ENCODE peak calls at places on chromosome 12, in four cellular contexts. C, D, M and I are unnamed samples. For H3K9me3, the result is how much of the 10 kb centered on the place peaks cover.

GRCh38 chr12:120639771-120640721 is at the start of gene CABP1:
- DNase-seq in C (no peak), D (peak), M (no peak), I (no peak)

GRCh38 chr12:79737875-79738718 is 47.3 kb upstream of the PAWR start:
- DNase-seq in C (no peak), D (peak), M (no peak), I (no peak)

GRCh38 chr12:5960783-5961182 is 15.7 kb upstream of the ANO2 start:
- DNase-seq in C (no peak), D (no peak), M (no peak), I (no peak)

GRCh38 chr12:90399317-90399716 is 555.7 kb downstream of the CCER1 start:
- DNase-seq in C (no peak), D (no peak), M (no peak), I (no peak)

GRCh38 chr12:10027311-10028099 is 3.0 kb upstream of the CLEC9A start:
- DNase-seq in C (no peak), D (no peak), M (no peak), I (no peak)

GRCh38 chr12:106097011-106097410 is 41.7 kb downstream of the NUAK1 start:
- DNase-seq in C (no peak), D (no peak), M (no peak), I (no peak)

GRCh38 chr12:96094201-96094600 is 58.8 kb upstream of the LTA4H start:
- DNase-seq in C (no peak), D (no peak), M (no peak), I (no peak)

GRCh38 chr12:32115404-32116104 is 8.9 kb downstream of the BICD1 start:
- DNase-seq in C (peak), D (peak), M (peak), I (peak)

GRCh38 chr12:67456281-67456918 is 187.2 kb downstream of the CAND1 start:
- DNase-seq in C (no peak), D (no peak), M (no peak), I (no peak)

GRCh38 chr12:69698769-69699540 is at the start of gene BEST3:
- DNase-seq in C (no peak), D (no peak), M (no peak), I (no peak)

GRCh38 chr12:91685917-91686316 is 459.7 kb downstream of the BTG1 start:
- DNase-seq in C (no peak), D (no peak), M (no peak), I (no peak)

GRCh38 chr12:124185970-124186686 is 108.8 kb upstream of the RFLNA start:
- DNase-seq in C (no peak), D (no peak), M (no peak), I (no peak)

GRCh38 chr12:54126696-54127537 is 61.9 kb downstream of the SMUG1 start:
- DNase-seq in C (peak), D (peak), M (peak), I (peak)

GRCh38 chr12:29229937-29230336 is 80.9 kb downstream of the FAR2 start:
- DNase-seq in C (no peak), D (no peak), M (no peak), I (no peak)

GRCh38 chr12:119980247-119980646 is 8.8 kb upstream of the BICDL1 start:
- DNase-seq in C (no peak), D (no peak), M (no peak), I (no peak)

GRCh38 chr12:26274441-26275312 is 79.3 kb downstream of the SSPN start:
- DNase-seq in C (peak), D (peak), M (peak), I (peak)

GRCh38 chr12:132395908-132396305 is 66.5 kb upstream of the GALNT9 start:
- DNase-seq in C (peak), D (no peak), M (no peak), I (peak)

GRCh38 chr12:52927964-52928363 is 21.0 kb upstream of the KRT18 start:
- DNase-seq in C (no peak), D (no peak), M (no peak), I (no peak)

GRCh38 chr12:130335517-130336392 is 1.9 kb upstream of the PIWIL1 start:
- DNase-seq in C (no peak), D (peak), M (no peak), I (no peak)

GRCh38 chr12:70756118-70756517 is 118.9 kb upstream of the PTPRB start:
- DNase-seq in C (no peak), D (no peak), M (no peak), I (no peak)

GRCh38 chr12:66688836-66689439 is 10.1 kb upstream of the GRIP1 start:
- DNase-seq in C (no peak), D (peak), M (no peak), I (no peak)

GRCh38 chr12:76878045-76878898 is 547 bp downstream of the CSRP2 start:
- DNase-seq in C (no peak), D (peak), M (no peak), I (no peak)

GRCh38 chr12:21433525-21433924 is 3.9 kb upstream of the PYROXD1 start:
- DNase-seq in C (no peak), D (no peak), M (no peak), I (no peak)

GRCh38 chr12:52082988-52083637 is 3.6 kb downstream of the SMIM41 start:
- DNase-seq in C (no peak), D (peak), M (peak), I (peak)

GRCh38 chr12:71548906-71549305 is 109.3 kb downstream of the LGR5 start:
- DNase-seq in C (no peak), D (no peak), M (no peak), I (no peak)

GRCh38 chr12:92158711-92159534 is 13.3 kb upstream of the BTG1 start:
- DNase-seq in C (no peak), D (no peak), M (no peak), I (no peak)

GRCh38 chr12:108823804-108824203 is 33.6 kb downstream of the SSH1 start:
- DNase-seq in C (no peak), D (no peak), M (no peak), I (no peak)

GRCh38 chr12:6229823-6230222 is 29.6 kb downstream of the CD9 start:
- DNase-seq in C (peak), D (peak), M (no peak), I (peak)

GRCh38 chr12:62736596-62736995 is 198.4 kb downstream of the PPM1H start:
- DNase-seq in C (no peak), D (no peak), M (no peak), I (no peak)

GRCh38 chr12:115297445-115297844 is 613.5 kb upstream of the TBX3 start:
- DNase-seq in C (no peak), D (no peak), M (no peak), I (no peak)

GRCh38 chr12:19316420-19316819 is 122.9 kb upstream of the AEBP2 start:
- DNase-seq in C (no peak), D (no peak), M (no peak), I (no peak)

GRCh38 chr12:118164798-118165486 is 29.0 kb downstream of the PEBP1 start:
- DNase-seq in C (no peak), D (no peak), M (peak), I (no peak)

DNA sequence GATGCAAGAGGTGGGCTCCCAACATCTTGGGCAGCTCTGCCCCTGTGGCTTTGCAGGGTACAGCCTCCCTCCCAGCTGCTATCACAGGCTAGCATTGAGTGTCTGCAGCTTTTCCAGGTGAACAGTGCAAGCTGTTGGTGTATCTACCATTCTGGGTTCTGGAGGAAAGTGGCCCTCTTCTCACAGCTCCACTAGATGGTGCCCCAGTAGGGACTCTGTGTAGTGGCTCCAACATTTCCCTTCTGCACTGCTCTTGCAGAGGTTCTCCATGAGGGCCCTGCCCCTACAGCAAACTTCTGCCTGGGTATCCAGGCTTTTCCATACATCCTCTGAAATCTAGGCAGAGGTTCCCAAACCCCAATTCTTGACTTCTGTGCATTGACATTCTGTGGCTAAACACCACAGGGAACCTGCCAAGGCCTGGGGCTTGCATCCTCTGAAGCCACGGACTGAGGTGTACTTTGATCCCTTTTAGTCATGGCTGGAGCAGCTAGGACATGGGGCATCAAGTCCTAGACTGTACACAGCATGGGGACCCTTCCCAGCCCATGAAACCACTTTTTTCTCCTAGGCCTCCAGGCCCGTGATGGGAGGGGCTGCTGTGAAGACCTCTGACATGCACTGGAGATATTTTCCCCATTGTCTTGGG is 24.0 kb upstream of the SLC38A1 start:
- DNase-seq in C (no peak), D (no peak), M (no peak), I (no peak)
- H3K9me3 ChIP-seq in C (under half), D (under half), M (under half), I (under half)

GRCh38 chr12:64639466-64639865 is 29.2 kb downstream of the RASSF3 start:
- DNase-seq in C (no peak), D (no peak), M (no peak), I (no peak)
- TF ChIP-seq CTCF in C (no peak), D (no peak), M (no peak), I (no peak)

GRCh38 chr12:48473061-48473460 is 702 bp downstream of the ANP32D start:
- DNase-seq in C (no peak), D (no peak), M (no peak), I (no peak)
- H3K9me3 ChIP-seq in C (under half), D (under half), M (under half), I (under half)

GRCh38 chr12:17215754-17216153 is 609.8 kb upstream of the LMO3 start:
- DNase-seq in C (no peak), D (no peak), M (no peak), I (no peak)

GRCh38 chr12:17214910-17215309 is 608.9 kb upstream of the LMO3 start:
- DNase-seq in C (no peak), D (no peak), M (no peak), I (no peak)

DNA sequence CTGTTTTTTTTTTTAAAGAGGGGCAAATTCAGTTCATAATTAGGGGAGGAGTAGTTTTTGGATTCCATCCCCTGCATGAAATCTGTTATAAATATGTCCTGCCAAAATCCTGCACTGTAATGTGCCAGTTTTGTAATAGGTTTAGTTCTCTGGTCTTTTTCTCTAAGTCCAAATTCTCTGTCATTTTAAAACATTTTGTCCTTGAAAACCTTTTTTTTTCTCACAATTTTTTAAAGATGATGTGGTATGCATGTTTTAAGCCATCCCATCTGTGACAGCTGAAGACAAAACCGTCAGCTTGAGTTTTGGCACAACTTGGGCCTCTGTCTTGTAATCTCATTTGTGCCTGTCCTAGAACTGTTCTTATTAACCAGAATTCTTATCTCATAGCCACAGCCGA is 610.2 kb upstream of the LMO3 start:
- DNase-seq in C (no peak), D (no peak), M (no peak), I (no peak)
- TF ChIP-seq CTCF in C (no peak), D (no peak), M (no peak), I (no peak)

GRCh38 chr12:129080821-129081220 is 227.5 kb downstream of the GLT1D1 start:
- DNase-seq in C (no peak), D (no peak), M (no peak), I (no peak)
- H3K9me3 ChIP-seq in C (under half), D (under half), M (under half), I (under half)

DNA sequence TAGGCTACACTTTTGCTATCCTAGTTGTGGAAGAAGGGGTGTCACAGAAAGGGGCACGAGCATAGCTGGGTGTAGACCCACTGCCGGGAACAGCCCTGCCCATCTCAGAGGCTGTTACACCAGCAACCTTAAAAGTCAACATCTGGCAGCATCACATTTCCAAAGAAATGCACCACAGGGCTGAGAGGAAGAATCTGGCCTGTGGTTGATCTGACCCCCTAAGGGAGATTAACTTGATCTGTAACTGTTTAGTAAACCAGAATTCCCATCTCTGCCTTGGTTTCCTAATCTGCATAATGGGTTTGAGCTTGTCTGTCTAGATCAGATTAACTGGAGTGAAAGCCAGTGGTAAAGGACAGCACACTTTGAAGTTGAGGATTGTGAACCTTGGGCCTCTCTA is 1.3 kb downstream of the LRP1-AS start:
- DNase-seq in C (no peak), D (no peak), M (no peak), I (no peak)
- TF ChIP-seq CTCF in C (no peak), D (no peak), M (no peak), I (no peak)

GRCh38 chr12:1904875-1905274 is 13.6 kb downstream of the CACNA2D4 start:
- DNase-seq in C (no peak), D (no peak), M (no peak), I (no peak)
- H3K9me3 ChIP-seq in C (under half), D (under half), M (under half), I (half or more)

GRCh38 chr12:127944211-127944899 is 322.6 kb upstream of the TMEM132C start:
- DNase-seq in C (no peak), D (no peak), M (no peak), I (no peak)

GRCh38 chr12:127941332-127941731 is 325.6 kb upstream of the TMEM132C start:
- DNase-seq in C (no peak), D (no peak), M (no peak), I (no peak)

GRCh38 chr12:127943481-127944210 is 323.3 kb upstream of the TMEM132C start:
- DNase-seq in C (no peak), D (peak), M (no peak), I (no peak)

DNA sequence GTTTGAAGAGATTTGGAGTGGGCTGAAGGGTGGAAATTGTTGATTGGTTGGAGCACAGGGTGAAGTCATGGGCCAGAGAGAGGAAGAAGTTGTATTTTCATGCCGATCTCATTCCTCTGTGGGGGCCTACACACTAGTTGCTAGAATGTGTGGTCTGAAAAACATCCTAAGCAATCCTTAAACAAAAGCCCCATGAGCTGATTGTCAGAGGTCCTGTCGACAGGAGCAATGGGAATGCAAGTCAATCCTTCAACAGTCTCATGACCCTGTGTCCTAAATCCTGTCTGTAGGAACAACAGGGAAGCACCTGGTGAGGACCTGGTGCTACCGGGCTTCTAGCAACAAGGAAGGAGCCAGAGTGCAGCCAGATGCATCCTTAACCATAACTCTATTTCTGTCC is 324.0 kb upstream of the TMEM132C start:
- DNase-seq in C (no peak), D (no peak), M (no peak), I (no peak)
- TF ChIP-seq CTCF in C (no peak), D (no peak), M (no peak), I (no peak)

GRCh38 chr12:38159591-38160317 is 156.8 kb upstream of the ALG10B start:
- DNase-seq in C (no peak), D (no peak), M (no peak), I (no peak)

GRCh38 chr12:38157933-38158401 is 158.6 kb upstream of the ALG10B start:
- DNase-seq in C (no peak), D (peak), M (no peak), I (no peak)

GRCh38 chr12:38160318-38161122 is 156.1 kb upstream of the ALG10B start:
- DNase-seq in C (no peak), D (no peak), M (no peak), I (no peak)

GRCh38 chr12:38158428-38159091 is 158.0 kb upstream of the ALG10B start:
- DNase-seq in C (no peak), D (peak), M (no peak), I (no peak)

GRCh38 chr12:38159092-38159551 is 157.5 kb upstream of the ALG10B start:
- DNase-seq in C (no peak), D (no peak), M (no peak), I (no peak)
- H3K9me3 ChIP-seq in C (under half), D (under half), M (under half), I (under half)